ENCODE peak calls at places on chromosomes 11 and 22, in five cellular contexts. R is fibroblast of mammary gland, Z is epithelial cell of proximal tubule, A is cardiac fibroblast, P is mammary epithelial cell. Y is an unnamed sample.

GRCh38 chr11:121328213-121328966 is 35.8 kb downstream of the SC5D start:
- DNase-seq in A (no peak), Z (no peak), R (no peak), P (no peak), Y (no peak)

GRCh38 chr11:118998822-118999221 is 884 bp downstream of the CENATAC start:
- DNase-seq in R (peak; percentile 68), A (peak; percentile 63), Z (peak; percentile 69), P (peak; percentile 80), Y (peak; percentile 97)

GRCh38 chr11:70434813-70435300 is 36.5 kb downstream of the CTTN start:
- DNase-seq in P (no peak), R (no peak), Z (no peak), A (no peak), Y (no peak)

GRCh38 chr22:35437038-35437437 is 37.1 kb downstream of the MCM5 start:
- DNase-seq in Z (no peak), R (no peak), P (no peak), A (no peak), Y (peak; percentile 32)

GRCh38 chr11:43547900-43548381 is 132.6 kb upstream of the HSD17B12 start:
- DNase-seq in R (peak; percentile 15), P (no peak), Z (no peak), A (peak; percentile 36), Y (no peak)

GRCh38 chr11:111982019-111982464 is 43.2 kb upstream of the DLAT start:
- DNase-seq in R (peak; percentile 46), P (peak; percentile 59), Z (peak; percentile 54), A (peak; percentile 62), Y (peak; percentile 84)

GRCh38 chr11:61140416-61140815 is 20.8 kb downstream of the VPS37C start:
- DNase-seq in Z (no peak), P (no peak), R (no peak), A (no peak), Y (no peak)

GRCh38 chr11:19789840-19790710 is 77.4 kb downstream of the NAV2 start:
- DNase-seq in P (no peak), Z (no peak), A (peak; percentile 89), R (peak; percentile 73), Y (no peak)

GRCh38 chr11:34787899-34788298 is 128.3 kb downstream of the APIP start:
- DNase-seq in A (no peak), Z (no peak), R (no peak), P (no peak), Y (peak; percentile 14)

GRCh38 chr22:47050601-47051051 is 288.2 kb downstream of the TBC1D22A start:
- DNase-seq in P (no peak), Z (no peak), R (no peak), A (no peak), Y (no peak)

GRCh38 chr11:6608011-6608410 is 4.0 kb downstream of the TAF10 start:
- DNase-seq in Z (no peak), R (no peak), P (no peak), A (no peak), Y (no peak)

GRCh38 chr22:24112188-24112587 is 69.1 kb upstream of the SUSD2 start:
- DNase-seq in R (peak; percentile 24), P (peak; percentile 72), Z (peak; percentile 29), A (peak; percentile 14), Y (peak; percentile 7)

GRCh38 chr22:18063311-18063710 is 14.5 kb upstream of the PEX26 start:
- DNase-seq in R (no peak), A (no peak), P (peak; percentile 93), Z (no peak), Y (peak; percentile 65)

GRCh38 chr22:23071163-23072034 is 1.1 kb downstream of the GNAZ start:
- DNase-seq in Z (no peak), R (no peak), P (no peak), A (no peak), Y (no peak)

GRCh38 chr22:46444390-46444854 is 93.0 kb downstream of the CELSR1 start:
- DNase-seq in P (no peak), Z (no peak), R (no peak), A (no peak), Y (no peak)

DNA sequence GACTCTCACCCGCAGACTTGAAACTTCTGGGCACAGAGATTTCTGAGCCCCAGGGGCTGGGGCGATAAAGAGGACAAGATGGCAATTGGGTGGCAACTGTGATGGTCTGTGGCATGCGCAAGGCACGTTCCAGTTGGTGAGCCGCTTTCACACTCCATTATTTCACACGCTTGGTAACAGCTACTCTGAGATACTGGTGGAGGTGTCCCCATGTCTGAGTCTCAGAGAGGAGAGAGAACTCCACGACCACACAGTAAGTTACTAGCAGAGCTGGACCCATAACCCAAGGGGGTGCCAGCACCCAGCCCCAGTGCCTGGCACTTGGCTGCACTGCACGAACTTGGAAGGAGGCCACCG is 6.0 kb upstream of the KCNJ4 start:
- DNase-seq in A (no peak), Z (no peak), R (no peak), P (no peak), Y (no peak)
- TF ChIP-seq CTCF in A (no peak), Z (no peak), R (no peak), P (no peak), Y (no peak)

GRCh38 chr11:82902086-82902485 is 550 bp downstream of the DDIAS start:
- DNase-seq in Z (no peak), P (no peak), R (no peak), A (no peak), Y (no peak)
- H3K4me3 ChIP-seq in Z (peak overlapping the region; percentile 84), P (peak overlapping the region; percentile 86), R (peak overlapping the region; percentile 87), A (peak overlapping the region; percentile 76), Y (peak overlapping the region; percentile 83)

GRCh38 chr11:72687326-72687725 is 13.1 kb upstream of the PDE2A start:
- DNase-seq in Z (no peak), P (no peak), A (no peak), R (no peak), Y (no peak)

GRCh38 chr11:72685560-72686480 is 11.6 kb upstream of the PDE2A start:
- DNase-seq in Z (no peak), A (peak; percentile 56), P (no peak), R (peak; percentile 81), Y (no peak)

GRCh38 chr11:72686639-72687215 is 12.5 kb upstream of the PDE2A start:
- DNase-seq in R (peak; percentile 12), P (no peak), Z (no peak), A (peak; percentile 62), Y (no peak)

GRCh38 chr11:72688486-72688885 is 14.3 kb upstream of the PDE2A start:
- DNase-seq in Z (no peak), P (no peak), A (no peak), R (no peak), Y (no peak)

DNA sequence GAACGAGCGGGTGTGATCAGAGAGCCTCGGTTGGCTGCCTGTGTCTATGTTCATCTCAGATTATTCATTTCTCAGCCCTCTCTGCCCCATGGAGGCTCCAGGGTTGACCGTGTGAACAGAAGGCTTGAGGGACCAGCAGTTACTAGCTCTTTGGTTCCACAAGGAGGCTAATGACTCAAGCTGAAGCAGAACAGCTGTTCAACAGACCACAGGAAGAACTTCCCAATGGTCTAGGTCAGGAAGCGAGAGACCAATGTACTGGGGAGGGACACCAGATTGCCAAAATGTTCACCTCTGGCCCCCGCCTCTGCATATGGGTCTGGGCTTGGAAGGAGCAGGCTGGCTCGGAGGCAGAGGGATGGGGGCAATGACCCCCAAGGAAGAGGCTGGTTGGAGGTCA is 14.7 kb upstream of the PDE2A start:
- DNase-seq in Z (no peak), P (no peak), A (no peak), R (peak; percentile 40), Y (no peak)
- TF ChIP-seq CTCF in Z (no peak), P (no peak), A (no peak), R (no peak), Y (no peak)

DNA sequence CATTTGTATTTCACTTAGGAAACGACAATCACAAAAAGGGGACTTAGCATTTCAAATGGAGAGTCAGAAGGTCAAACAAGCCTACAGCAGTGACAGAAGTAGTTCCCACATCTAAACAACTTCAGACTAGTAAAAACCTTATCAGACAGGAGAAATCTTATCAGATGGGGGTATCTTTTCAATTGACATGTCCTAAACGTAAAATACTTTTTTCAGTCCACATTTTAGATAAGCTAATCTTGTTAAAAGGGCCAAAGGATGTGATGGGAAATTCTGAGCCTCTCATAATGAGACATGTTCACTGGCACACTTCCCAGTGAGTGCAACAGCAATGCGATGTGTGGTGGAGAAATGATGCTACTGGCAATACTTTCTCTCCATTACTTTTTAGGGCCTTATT is 2.4 kb downstream of the MAPK1 start:
- DNase-seq in P (peak; percentile 78), Z (no peak), R (peak; percentile 91), A (peak; percentile 85), Y (peak; percentile 70)
- H3K4me3 ChIP-seq in P (peak overlapping the region; percentile 88), Z (peak overlapping the region; percentile 83), R (no peak overlapping the region), A (no peak overlapping the region), Y (peak overlapping the region; percentile 90)

GRCh38 chr11:9893474-9893873 is 229.6 kb downstream of the SWAP70 start:
- DNase-seq in Z (no peak), A (no peak), P (no peak), R (peak; percentile 7), Y (peak; percentile 13)
- TF ChIP-seq CTCF in Z (no peak), A (no peak), P (no peak), R (no peak), Y (no peak)

DNA sequence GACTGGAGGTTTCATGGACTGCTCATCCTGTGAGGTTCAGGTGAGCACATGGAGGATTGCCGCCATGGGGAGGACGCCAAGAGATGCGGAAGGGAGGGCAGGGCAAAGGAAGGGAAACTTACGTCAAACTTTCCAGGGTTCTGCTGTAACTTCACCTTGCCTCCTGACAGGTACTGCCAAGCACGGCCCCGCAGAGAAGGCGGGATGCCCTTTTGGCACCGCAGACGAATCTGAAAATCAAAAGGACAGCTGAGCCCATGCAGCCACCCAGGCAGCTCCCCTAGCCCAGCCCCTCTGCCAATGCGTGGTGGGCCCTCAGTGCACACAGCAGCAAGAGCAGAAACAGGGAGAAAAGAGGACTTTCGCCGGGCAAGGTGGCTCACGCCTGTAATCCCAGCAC is 10.0 kb upstream of the CASTOR1 start:
- DNase-seq in Z (no peak), P (no peak), R (no peak), A (no peak), Y (no peak)
- H3K4me3 ChIP-seq in Z (no peak overlapping the region), P (no peak overlapping the region), R (no peak overlapping the region), A (no peak overlapping the region), Y (no peak overlapping the region)

GRCh38 chr11:73401924-73402833 is 26.0 kb downstream of the RELT start:
- DNase-seq in Z (no peak), A (peak; percentile 27), R (peak; percentile 37), P (no peak), Y (no peak)

GRCh38 chr11:73403541-73403940 is 27.3 kb downstream of the RELT start:
- DNase-seq in R (no peak), Z (no peak), P (no peak), A (no peak), Y (no peak)

GRCh38 chr11:73404048-73404447 is 27.8 kb downstream of the RELT start:
- DNase-seq in P (peak; percentile 31), R (peak; percentile 53), Z (no peak), A (peak; percentile 80), Y (peak; percentile 68)

GRCh38 chr11:73401217-73401923 is 25.2 kb downstream of the RELT start:
- DNase-seq in P (no peak), Z (no peak), R (peak; percentile 49), A (no peak), Y (no peak)

DNA sequence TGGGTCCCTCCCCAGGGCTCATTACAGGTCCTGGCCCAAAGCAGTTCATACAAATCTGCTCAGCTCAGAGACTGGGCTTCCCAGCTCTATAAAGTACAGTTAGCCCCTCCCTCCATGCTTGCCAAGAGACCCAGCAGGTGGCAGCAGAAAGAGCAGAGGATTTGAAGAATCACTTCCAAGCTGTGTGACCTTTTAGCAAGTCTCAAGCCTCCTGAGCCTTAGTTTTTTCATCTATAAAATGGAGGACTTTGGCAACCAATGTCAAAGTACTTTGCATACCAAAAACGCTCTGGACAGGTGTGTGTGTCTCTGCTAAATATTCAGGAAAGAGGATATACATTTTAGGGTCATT is 26.6 kb downstream of the RELT start:
- DNase-seq in P (no peak), A (peak; percentile 31), Z (no peak), R (no peak), Y (peak; percentile 56)
- TF ChIP-seq CTCF in P (peak; percentile 36), A (peak; percentile 23), Z (peak; percentile 56), R (peak; percentile 21), Y (peak; percentile 68)